ENCODE peak calls at places on chromosomes 1 and 21, in eight cellular contexts. A is aorta; V is tibial artery; N is pancreas; E is left ventricle myocardium inferior; X is astrocyte; J is CD4-positive, CD25-positive, alpha-beta regulatory T cell; I is neural progenitor cell. T is an unnamed sample.

GRCh38 chr1:230166366-230167132 is 99.5 kb downstream of the GALNT2 start:
- DNase-seq in A (no peak), V (no peak), N (no peak), E (no peak), X (no peak), J (no peak), I (no peak), T (no peak)

GRCh38 chr1:175521265-175522040 is 221.9 kb downstream of the TNR start:
- DNase-seq in A (no peak), V (no peak), N (no peak), E (no peak), X (no peak), J (no peak), I (no peak), T (no peak)

GRCh38 chr1:159015440-159015909 is 5.8 kb downstream of the IFI16 start:
- DNase-seq in A (no peak), V (peak; percentile 78), N (peak; percentile 64), E (peak; percentile 35), X (peak; percentile 81), J (peak; percentile 92), I (no peak), T (peak; percentile 74)

GRCh38 chr21:34795152-34796141 is 126.7 kb downstream of the CLIC6 start:
- DNase-seq in A (no peak), V (no peak), N (no peak), E (no peak), X (peak; percentile 78), J (no peak), I (no peak), T (peak; percentile 64)

GRCh38 chr21:33123396-33124120 is 53.6 kb downstream of the OLIG1 start:
- DNase-seq in A (peak; percentile 54), V (no peak), N (no peak), E (no peak), X (no peak), J (no peak), I (no peak), T (peak; percentile 30)

GRCh38 chr1:232383455-232384074 is 246.4 kb downstream of the SIPA1L2 start:
- DNase-seq in A (no peak), V (no peak), N (no peak), E (no peak), X (no peak), J (no peak), I (no peak), T (no peak)

GRCh38 chr1:198497326-198498220 is 42.9 kb downstream of the ATP6V1G3 start:
- DNase-seq in A (no peak), V (no peak), N (no peak), E (no peak), X (peak; percentile 80), J (peak; percentile 16), I (no peak), T (peak; percentile 42)

GRCh38 chr1:208600456-208600855 is 356.3 kb upstream of the PLXNA2 start:
- DNase-seq in A (no peak), V (no peak), N (no peak), E (no peak), X (no peak), J (no peak), I (no peak), T (no peak)

GRCh38 chr1:178134061-178134460 is 40.2 kb downstream of the RASAL2 start:
- DNase-seq in A (no peak), V (no peak), N (no peak), E (no peak), X (peak; percentile 85), J (no peak), I (no peak), T (no peak)

GRCh38 chr1:151715726-151716404 is 738 bp downstream of the CELF3 start:
- DNase-seq in A (no peak), V (no peak), N (no peak), E (no peak), X (no peak), J (no peak), I (peak; percentile 80), T (no peak)

GRCh38 chr1:156750932-156751723 is at the start of gene HDGF:
- DNase-seq in A (peak; percentile 88), V (peak; percentile 83), N (peak; percentile 69), E (peak; percentile 61), X (no peak), J (peak; percentile 44), I (peak; percentile 77), T (peak; percentile 59)

GRCh38 chr1:228364068-228364705 is 42.4 kb downstream of the TRIM11 start:
- DNase-seq in A (peak; percentile 68), V (peak; percentile 55), N (no peak), E (peak; percentile 6), X (no peak), J (no peak), I (no peak), T (no peak)

GRCh38 chr1:102941364-102941947 is 166.9 kb downstream of the COL11A1 start:
- DNase-seq in A (no peak), V (no peak), N (no peak), E (no peak), X (peak; percentile 11), J (no peak), I (peak; percentile 5), T (no peak)

GRCh38 chr1:90671251-90671650 is 45.9 kb downstream of the BARHL2 start:
- DNase-seq in A (no peak), V (no peak), N (no peak), E (no peak), X (no peak), J (no peak), I (no peak), T (no peak)

GRCh38 chr1:61334718-61335589 is 252.6 kb downstream of the NFIA start:
- DNase-seq in A (peak; percentile 78), V (peak; percentile 80), N (no peak), E (peak; percentile 57), X (no peak), J (peak; percentile 2), I (no peak), T (no peak)

GRCh38 chr1:41175546-41175945 is 66.6 kb downstream of the SCMH1 start:
- DNase-seq in A (no peak), V (no peak), N (no peak), E (no peak), X (peak; percentile 40), J (no peak), I (no peak), T (no peak)

GRCh38 chr1:207077470-207078377 is 10.9 kb upstream of the C4BPB start:
- DNase-seq in A (no peak), V (no peak), N (peak; percentile 51), E (no peak), X (peak; percentile 44), J (peak; percentile 85), I (peak; percentile 66), T (peak; percentile 52)

GRCh38 chr1:154159554-154159953 is 4.7 kb upstream of the NUP210L start:
- DNase-seq in A (no peak), V (no peak), N (no peak), E (no peak), X (no peak), J (no peak), I (no peak), T (no peak)

GRCh38 chr1:66505671-66506392 is 28.1 kb upstream of the SGIP1 start:
- DNase-seq in A (no peak), V (no peak), N (no peak), E (no peak), X (peak; percentile 90), J (no peak), I (no peak), T (peak; percentile 35)

DNA sequence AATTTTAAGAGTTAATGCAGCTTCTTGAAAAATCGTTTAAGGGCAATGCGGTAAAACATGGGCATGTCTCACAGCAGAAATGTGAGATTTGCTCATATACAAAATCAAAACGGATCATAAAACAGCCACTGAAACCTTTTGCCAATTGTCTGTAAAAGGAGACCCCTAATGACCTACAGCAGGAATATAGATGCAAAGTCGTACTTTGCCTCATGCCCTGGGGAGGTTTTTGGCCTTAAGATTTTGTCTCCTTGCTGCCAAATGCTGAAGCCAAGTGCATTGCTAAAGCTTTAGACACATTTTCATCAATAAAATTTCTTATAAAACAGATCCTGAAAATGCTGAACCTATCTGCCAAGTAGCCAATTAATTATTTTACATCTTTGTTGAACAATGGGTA is 226.9 kb downstream of the TGFB2 start:
- DNase-seq in A (no peak), V (no peak), N (no peak), E (no peak), X (no peak), J (no peak), I (no peak), T (no peak)
- H3K9me3 ChIP-seq in A (no peaks in the 10 kb centered on the region), V (no peaks in the 10 kb centered on the region), N (no peaks in the 10 kb centered on the region), E (no peaks in the 10 kb centered on the region), X (peaks cover 4% of the 10 kb centered on the region), J (no peaks in the 10 kb centered on the region), I (no peaks in the 10 kb centered on the region), T (no peaks in the 10 kb centered on the region)

GRCh38 chr1:247113094-247113497 is 8.9 kb upstream of the ZNF669 start:
- DNase-seq in A (no peak), V (no peak), N (no peak), E (no peak), X (peak; percentile 43), J (no peak), I (no peak), T (peak; percentile 88)

GRCh38 chr1:247112479-247112781 is 8.3 kb upstream of the ZNF669 start:
- DNase-seq in A (no peak), V (no peak), N (no peak), E (no peak), X (no peak), J (no peak), I (no peak), T (no peak)

GRCh38 chr1:247111636-247112478 is 7.7 kb upstream of the ZNF669 start:
- DNase-seq in A (peak; percentile 89), V (peak; percentile 87), N (peak; percentile 57), E (peak; percentile 81), X (peak; percentile 36), J (no peak), I (peak; percentile 69), T (peak; percentile 75)

GRCh38 chr1:247111259-247111635 is 7.1 kb upstream of the ZNF669 start:
- DNase-seq in A (peak; percentile 80), V (no peak), N (no peak), E (no peak), X (no peak), J (no peak), I (peak; percentile 65), T (peak; percentile 35)

GRCh38 chr1:247110627-247111258 is 6.6 kb upstream of the ZNF669 start:
- DNase-seq in A (no peak), V (no peak), N (no peak), E (no peak), X (peak; percentile 42), J (peak; percentile 33), I (peak; percentile 53), T (no peak)
- H3K4me3 ChIP-seq in A (peak overlapping the region; percentile 62), V (peak overlapping the region; percentile 100), N (peak overlapping the region; percentile 61), E (peak overlapping the region; percentile 88), X (peak overlapping the region; percentile 58), J (peak overlapping the region; percentile 55), I (peak overlapping the region; percentile 61), T (peak overlapping the region; percentile 45)

GRCh38 chr1:116666090-116666489 is 1.4 kb downstream of the IGSF3 start:
- DNase-seq in A (no peak), V (no peak), N (no peak), E (no peak), X (no peak), J (no peak), I (peak; percentile 17), T (no peak)
- H3K9me3 ChIP-seq in A (no peaks in the 10 kb centered on the region), V (no peaks in the 10 kb centered on the region), N (no peaks in the 10 kb centered on the region), E (no peaks in the 10 kb centered on the region), X (no peaks in the 10 kb centered on the region), J (no peaks in the 10 kb centered on the region), I (no peaks in the 10 kb centered on the region), T (no peaks in the 10 kb centered on the region)

DNA sequence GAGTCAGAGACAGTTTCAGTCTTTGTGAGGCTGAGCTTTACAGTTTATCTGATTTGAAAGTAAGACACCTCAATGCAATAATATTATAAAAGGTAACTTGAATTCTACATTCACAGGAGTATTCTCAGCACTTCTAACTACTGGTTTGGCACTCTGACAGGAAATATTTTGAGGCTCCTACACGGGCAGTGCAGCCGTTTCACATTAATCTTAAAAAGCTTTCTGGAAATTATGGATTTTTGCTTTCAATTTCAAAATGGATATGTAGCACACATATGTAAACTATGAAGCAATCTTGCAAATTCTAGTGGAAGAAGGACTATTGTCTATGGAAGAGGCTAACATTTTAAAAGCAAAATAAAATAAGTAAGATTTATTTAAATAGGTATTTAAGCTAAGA is 262.9 kb upstream of the SNX7 start:
- DNase-seq in A (no peak), V (no peak), N (no peak), E (no peak), X (peak; percentile 48), J (no peak), I (no peak), T (no peak)
- H3K4me3 ChIP-seq in A (no peak overlapping the region), V (no peak overlapping the region), N (no peak overlapping the region), E (no peak overlapping the region), X (no peak overlapping the region), J (no peak overlapping the region), I (no peak overlapping the region), T (peak overlapping the region; percentile 32)